ENCODE peak calls at places on chromosomes 4 and X, in four cellular contexts. Q is brain pericyte, R is cerebellar cortex, H is cardiac fibroblast. L is an unnamed sample.

GRCh38 chr4:125420499-125420898 is 105.7 kb downstream of the FAT4 start:
- DNase-seq in Q (no peak), R (no peak), H (peak), L (no peak)

GRCh38 chr4:4693258-4693657 is 151.4 kb upstream of the STX18 start:
- DNase-seq in Q (no peak), R (no peak), H (peak), L (no peak)

GRCh38 chr4:185358514-185359433 is 37.0 kb downstream of the LRP2BP start:
- DNase-seq in Q (no peak), R (no peak), H (peak), L (no peak)

GRCh38 chrX:72297953-72298730 is 7.6 kb downstream of the CITED1 start:
- DNase-seq in Q (no peak), R (peak), H (peak), L (no peak)

GRCh38 chr4:83201761-83202160 is 82.8 kb downstream of the COQ2 start:
- DNase-seq in Q (no peak), R (no peak), H (no peak), L (no peak)

GRCh38 chrX:38717871-38718270 is 83.4 kb upstream of the MID1IP1 start:
- DNase-seq in Q (no peak), R (peak), H (peak), L (peak)

GRCh38 chr4:122450847-122451246 is 5.7 kb downstream of the IL2 start:
- DNase-seq in Q (no peak), R (peak), H (peak), L (no peak)

GRCh38 chr4:172869621-172870268 is 298.9 kb upstream of the GALNT7 start:
- DNase-seq in Q (no peak), R (no peak), H (no peak), L (no peak)